ENCODE peak calls at places on chromosomes 4 and X, in four cellular contexts. G is HepG2, Q is GM12878, P is K562. X is an unnamed sample.

GRCh38 chr4:3254302-3255131 is 5.6 kb downstream of the MSANTD1 start:
- DNase-seq in G (no peak), Q (no peak), P (no peak), X (no peak)

GRCh38 chr4:116016201-116016600 is 902.8 kb upstream of the NDST4 start:
- DNase-seq in G (no peak), Q (no peak), P (no peak), X (no peak)

GRCh38 chr4:21879187-21879586 is 69.4 kb downstream of the KCNIP4 start:
- DNase-seq in G (peak), Q (no peak), P (no peak), X (peak)

GRCh38 chr4:149409186-149410056 is 406.2 kb downstream of the IQCM start:
- DNase-seq in G (no peak), Q (no peak), P (no peak), X (peak)

GRCh38 chr4:168784786-168785461 is 225.1 kb downstream of the CBR4 start:
- DNase-seq in G (no peak), Q (no peak), P (no peak), X (no peak)

GRCh38 chrX:154547245-154548027 is at the start of gene IKBKG:
- DNase-seq in G (peak), Q (peak), P (peak), X (peak)

GRCh38 chr4:179398414-179398813 is 1956.2 kb upstream of the AGA start:
- DNase-seq in G (no peak), Q (no peak), P (no peak), X (no peak)

GRCh38 chr4:152220201-152220666 is 315.7 kb downstream of the FBXW7 start:
- DNase-seq in G (no peak), Q (no peak), P (no peak), X (no peak)

GRCh38 chr4:3526456-3526855 is 5.8 kb downstream of the LRPAP1 start:
- DNase-seq in G (no peak), Q (no peak), P (no peak), X (no peak)

GRCh38 chr4:2907706-2908293 is 55.4 kb downstream of the NOP14 start:
- DNase-seq in G (peak), Q (no peak), P (no peak), X (no peak)

GRCh38 chr4:44425614-44426208 is 22.9 kb downstream of the KCTD8 start:
- DNase-seq in G (no peak), Q (no peak), P (no peak), X (no peak)

GRCh38 chr4:1978226-1978625 is 30.5 kb downstream of the NELFA start:
- DNase-seq in G (no peak), Q (no peak), P (no peak), X (no peak)

GRCh38 chrX:153739754-153740486 is 15.3 kb downstream of the ABCD1 start:
- DNase-seq in G (no peak), Q (no peak), P (no peak), X (no peak)

GRCh38 chr4:164700471-164700870 is 53.5 kb upstream of the SMIM31 start:
- DNase-seq in G (peak), Q (no peak), P (peak), X (peak)

GRCh38 chr4:90080116-90080515 is 47.1 kb upstream of the CCSER1 start:
- DNase-seq in G (no peak), Q (no peak), P (no peak), X (no peak)

GRCh38 chr4:184794470-184794869 is 31.3 kb downstream of the ACSL1 start:
- DNase-seq in G (no peak), Q (no peak), P (no peak), X (no peak)

GRCh38 chrX:109716431-109717028 is 16.5 kb downstream of the ACSL4 start:
- DNase-seq in G (no peak), Q (no peak), P (no peak), X (no peak)

GRCh38 chr4:60575336-60575735 is 624.8 kb upstream of the ADGRL3 start:
- DNase-seq in G (no peak), Q (no peak), P (no peak), X (no peak)

GRCh38 chrX:12383196-12383595 is 244.9 kb downstream of the FRMPD4 start:
- DNase-seq in G (no peak), Q (no peak), P (peak), X (peak)

GRCh38 chr4:181674315-181674714 is 568.9 kb upstream of the TENM3 start:
- DNase-seq in G (no peak), Q (no peak), P (no peak), X (no peak)

GRCh38 chrX:142036111-142036510 is 132.4 kb downstream of the MAGEC1 start:
- DNase-seq in G (no peak), Q (no peak), P (no peak), X (peak)

GRCh38 chr4:20288047-20288650 is 36.4 kb downstream of the SLIT2 start:
- DNase-seq in G (no peak), Q (no peak), P (no peak), X (no peak)

GRCh38 chrX:39174761-39175417 is 373.6 kb downstream of the MID1IP1 start:
- DNase-seq in G (no peak), Q (no peak), P (no peak), X (no peak)

GRCh38 chr4:107037188-107037587 is 1.1 kb upstream of the DKK2 start:
- DNase-seq in G (no peak), Q (no peak), P (peak), X (no peak)

GRCh38 chr4:155758500-155759371 is at the start of gene GUCY1B1:
- DNase-seq in G (no peak), Q (peak), P (peak), X (peak)

GRCh38 chrX:15438332-15438731 is 54.1 kb upstream of the VEGFD start:
- DNase-seq in G (no peak), Q (peak), P (no peak), X (no peak)

GRCh38 chrX:15441464-15441863 is 51.7 kb downstream of the PIR start:
- DNase-seq in G (no peak), Q (no peak), P (no peak), X (no peak)

GRCh38 chrX:15434205-15434604 is 50.0 kb upstream of the VEGFD start:
- DNase-seq in G (no peak), Q (no peak), P (no peak), X (no peak)

GRCh38 chrX:15437724-15438123 is 53.5 kb upstream of the VEGFD start:
- DNase-seq in G (no peak), Q (no peak), P (no peak), X (no peak)

GRCh38 chrX:15436220-15436619 is 52.0 kb upstream of the VEGFD start:
- DNase-seq in G (no peak), Q (no peak), P (no peak), X (no peak)
- TF ChIP-seq KDM1A in G (no peak), Q (no peak), P (no peak), X (no peak)

DNA sequence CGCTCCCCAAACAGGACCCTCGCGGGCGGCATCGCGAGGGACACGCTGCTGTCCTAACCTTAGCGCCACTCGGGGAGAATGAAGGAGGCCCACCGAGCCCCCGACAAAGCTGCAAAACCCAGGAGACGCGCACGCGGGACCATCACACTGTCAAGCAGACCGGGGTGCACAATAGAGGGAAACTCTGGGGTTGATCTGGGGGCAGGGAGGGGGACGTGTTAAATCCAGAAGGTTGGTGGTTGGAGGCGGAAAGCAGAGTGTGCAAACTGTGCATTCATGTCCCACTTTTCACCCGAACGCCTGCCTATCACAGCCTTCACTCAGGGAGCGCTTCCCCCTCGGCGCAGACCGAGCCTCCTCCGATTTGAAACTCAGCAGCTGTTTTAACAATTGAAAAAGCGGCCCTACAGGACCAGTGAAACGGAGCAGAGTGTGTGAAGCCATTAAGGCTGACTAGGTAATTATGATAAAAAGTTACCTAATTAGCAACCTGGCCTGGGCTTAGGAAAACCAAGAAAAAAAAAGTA is 564 bp upstream of the NDNF start:
- DNase-seq in G (no peak), Q (no peak), P (no peak), X (no peak)
- TF ChIP-seq RFX5 in G (no peak), Q (no peak), P (no peak), X (no peak)

DNA sequence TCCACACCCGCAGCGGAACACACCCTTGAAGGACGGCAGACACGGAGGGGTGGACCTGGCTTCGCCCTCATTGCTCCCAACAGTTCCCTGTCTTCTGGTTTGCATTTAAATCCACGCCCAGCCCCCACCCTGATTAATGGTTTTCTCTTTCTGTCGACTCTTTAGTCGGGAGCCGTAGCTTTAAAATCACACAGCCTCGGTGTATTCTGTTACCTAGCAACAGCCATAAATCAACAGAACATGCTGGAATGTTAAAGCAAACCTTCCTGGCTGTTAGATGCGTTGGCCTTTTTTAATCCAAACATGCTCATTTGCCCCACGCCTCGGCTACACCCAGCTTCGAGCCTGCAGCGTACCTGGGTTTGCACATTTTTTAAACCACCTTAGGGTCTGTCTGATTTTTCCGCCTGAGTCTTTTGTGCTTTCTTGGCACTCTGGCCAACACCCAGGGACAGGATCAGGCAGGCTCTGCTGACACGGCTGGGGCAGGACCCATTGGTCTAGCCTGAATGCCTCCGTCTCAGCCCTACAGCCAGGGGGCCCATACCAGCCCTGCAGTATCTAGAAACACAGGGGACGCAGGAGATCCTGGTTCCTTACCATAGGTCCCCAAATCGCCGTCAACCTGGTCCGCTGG is 21.4 kb upstream of the PPP2R2C start:
- DNase-seq in G (no peak), Q (no peak), P (no peak), X (no peak)
- TF ChIP-seq CHD4 in G (no peak), Q (no peak), P (no peak), X (no peak)

GRCh38 chrX:101452051-101452450 is 33.2 kb upstream of the ARMCX4 start:
- DNase-seq in G (no peak), Q (no peak), P (no peak), X (no peak)

GRCh38 chrX:101450951-101451350 is 34.3 kb upstream of the ARMCX4 start:
- DNase-seq in G (no peak), Q (no peak), P (no peak), X (no peak)

GRCh38 chrX:101449279-101449678 is 36.0 kb upstream of the ARMCX4 start:
- DNase-seq in G (no peak), Q (no peak), P (no peak), X (no peak)

GRCh38 chrX:101450052-101450451 is 35.2 kb upstream of the ARMCX4 start:
- DNase-seq in G (no peak), Q (no peak), P (no peak), X (no peak)
- TF ChIP-seq KDM1A in G (no peak), Q (no peak), P (no peak), X (no peak)

DNA sequence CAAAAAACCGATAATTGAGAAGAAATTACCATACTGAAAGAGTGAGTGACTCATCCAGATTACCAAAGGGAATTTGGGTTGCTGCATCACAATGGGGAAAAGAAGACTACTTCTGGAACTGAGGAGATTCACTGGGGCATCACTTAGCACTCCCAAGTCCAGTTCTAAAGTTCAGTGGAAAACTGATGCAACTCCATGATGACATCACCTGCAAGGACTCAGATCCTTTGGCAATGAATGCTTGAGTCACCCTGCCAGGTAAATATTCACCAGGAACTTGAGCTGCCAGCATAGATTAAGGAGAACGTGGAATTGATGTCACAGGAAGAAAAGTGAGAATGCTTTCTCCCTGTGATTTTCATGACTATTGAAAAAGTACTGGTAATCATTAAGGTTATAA is 32.0 kb upstream of the SMIM10L2A start:
- DNase-seq in G (peak), Q (no peak), P (no peak), X (peak)
- TF ChIP-seq RFX5 in G (no peak), Q (no peak), P (no peak), X (no peak)

GRCh38 chrX:41522681-41523080 is 75.5 kb downstream of the NYX start:
- DNase-seq in G (no peak), Q (no peak), P (no peak), X (no peak)
- TF ChIP-seq CHD4 in G (no peak), Q (no peak), P (no peak), X (no peak)

GRCh38 chr4:73885570-73886230 is 16.5 kb downstream of the CXCL1 start:
- DNase-seq in G (no peak), Q (no peak), P (peak), X (peak)
- TF ChIP-seq KDM1A in G (no peak), Q (no peak), P (no peak), X (no peak)

X was measured in A549.